ENCODE peak calls at places on chromosomes 13 and 19, in seven cellular contexts. U is aorta; X is activated naive CD8-positive, alpha-beta T cell treated with anti-CD3 and anti-CD28 coated beads, Interleukin-2, amount 50 U/mL, for 24 hours; E is activated CD8-positive, alpha-beta T cell treated with anti-CD3 and anti-CD28 coated beads, Interleukin-2, amount 10 ng/mL, durations not matched to agents 7 days and 5 days; J is gastroesophageal sphincter; L is T-helper 17 cell; I is heart left ventricle. M is an unnamed sample.

GRCh38 chr13:34076943-34077703 is 259.2 kb downstream of the RFC3 start:
- ATAC-seq in U (no peak), X (no peak), E (no peak), J (no peak), L (no peak), I (no peak), M (no peak)

GRCh38 chr19:45474191-45474940 is 6.6 kb downstream of the FOSB start:
- ATAC-seq in U (no peak), X (no peak), E (peak; percentile 0), J (no peak), L (no peak), I (no peak), M (no peak)

GRCh38 chr19:38285567-38285966 is 18.5 kb upstream of the C19orf33 start:
- ATAC-seq in U (no peak), X (no peak), E (no peak), J (no peak), L (no peak), I (no peak), M (no peak)

GRCh38 chr13:37168922-37169321 is 63.5 kb upstream of the CSNK1A1L start:
- ATAC-seq in U (no peak), X (no peak), E (no peak), J (no peak), L (no peak), I (no peak), M (no peak)

GRCh38 chr19:38726284-38726673 is 18.0 kb downstream of the CAPN12 start:
- ATAC-seq in U (no peak), X (no peak), E (no peak), J (no peak), L (no peak), I (no peak), M (no peak)

GRCh38 chr13:98349731-98350305 is 172.7 kb upstream of the RNF113B start:
- ATAC-seq in U (no peak), X (no peak), E (no peak), J (no peak), L (no peak), I (no peak), M (no peak)

GRCh38 chr13:32737679-32738078 is 151.4 kb downstream of the PDS5B start:
- ATAC-seq in U (no peak), X (no peak), E (no peak), J (no peak), L (peak; percentile 6), I (no peak), M (no peak)

GRCh38 chr13:34161829-34162544 is 344.0 kb downstream of the RFC3 start:
- ATAC-seq in U (peak; percentile 47), X (no peak), E (no peak), J (peak; percentile 16), L (no peak), I (peak; percentile 58), M (no peak)

GRCh38 chr13:93635687-93636086 is 409.1 kb downstream of the GPC6 start:
- ATAC-seq in U (peak; percentile 60), X (no peak), E (no peak), J (peak; percentile 39), L (no peak), I (no peak), M (no peak)

GRCh38 chr19:55680339-55681130 is 5.5 kb downstream of the EPN1 start:
- ATAC-seq in U (no peak), X (no peak), E (no peak), J (no peak), L (no peak), I (no peak), M (no peak)

GRCh38 chr19:49231389-49231788 is 73.8 kb downstream of the TRPM4 start:
- ATAC-seq in U (no peak), X (peak; percentile 61), E (peak; percentile 33), J (no peak), L (peak; percentile 78), I (no peak), M (peak; percentile 60)